ENCODE peak calls at places on chromosome 20, in five cellular contexts. I is psoas muscle, H is thoracic aorta, Q is BE2C, G is AG10803. Y is an unnamed sample.

GRCh38 chr20:8385247-8385646 is 253.2 kb downstream of the PLCB1 start:
- DNase-seq in I (peak; percentile 11), H (no peak), Q (peak; percentile 96), G (peak; percentile 84), Y (peak; percentile 85)

GRCh38 chr20:58078741-58079522 is 149.5 kb downstream of the ANKRD60 start:
- DNase-seq in I (no peak), H (no peak), Q (no peak), G (peak; percentile 70), Y (no peak)

GRCh38 chr20:35111141-35111888 is 18.7 kb upstream of the TRPC4AP start:
- DNase-seq in I (no peak), H (no peak), Q (no peak), G (peak; percentile 80), Y (no peak)

GRCh38 chr20:63752411-63753101 is 13.0 kb downstream of the SLC2A4RG start:
- DNase-seq in I (no peak), H (no peak), Q (no peak), G (no peak), Y (no peak)

GRCh38 chr20:60254901-60255411 is 296.7 kb downstream of the CDH26 start:
- DNase-seq in I (no peak), H (no peak), Q (peak; percentile 26), G (peak; percentile 65), Y (no peak)

GRCh38 chr20:39253051-39253682 is 291.0 kb downstream of the DHX35 start:
- DNase-seq in I (no peak), H (no peak), Q (no peak), G (no peak), Y (no peak)

GRCh38 chr20:19688031-19688806 is 69.8 kb upstream of the RIN2 start:
- DNase-seq in I (peak; percentile 76), H (peak; percentile 48), Q (peak; percentile 30), G (peak; percentile 95), Y (no peak)

GRCh38 chr20:48405909-48406308 is 421.9 kb downstream of the PREX1 start:
- DNase-seq in I (no peak), H (no peak), Q (peak; percentile 65), G (no peak), Y (no peak)

GRCh38 chr20:60050193-60050960 is 92.2 kb downstream of the CDH26 start:
- DNase-seq in I (no peak), H (no peak), Q (no peak), G (no peak), Y (peak; percentile 27)

GRCh38 chr20:7893019-7893730 is 47.1 kb downstream of the HAO1 start:
- DNase-seq in I (no peak), H (no peak), Q (no peak), G (no peak), Y (no peak)

GRCh38 chr20:49918446-49918845 is 3.1 kb upstream of the SPATA2 start:
- DNase-seq in I (no peak), H (no peak), Q (no peak), G (no peak), Y (no peak)

GRCh38 chr20:22490287-22491187 is 93.8 kb downstream of the FOXA2 start:
- DNase-seq in I (no peak), H (no peak), Q (no peak), G (no peak), Y (no peak)

GRCh38 chr20:8291873-8292272 is 159.8 kb downstream of the PLCB1 start:
- DNase-seq in I (no peak), H (no peak), Q (no peak), G (peak; percentile 67), Y (no peak)

GRCh38 chr20:50309280-50309763 is 118.7 kb downstream of the CEBPB start:
- DNase-seq in I (no peak), H (no peak), Q (no peak), G (peak; percentile 52), Y (no peak)

GRCh38 chr20:51510169-51510568 is 32.4 kb downstream of the NFATC2 start:
- DNase-seq in I (no peak), H (no peak), Q (no peak), G (no peak), Y (no peak)

GRCh38 chr20:46237736-46238135 is 70.6 kb downstream of the CDH22 start:
- DNase-seq in I (no peak), H (no peak), Q (no peak), G (no peak), Y (no peak)

GRCh38 chr20:3563113-3563512 is 92.3 kb downstream of the ATRN start:
- DNase-seq in I (no peak), H (no peak), Q (no peak), G (peak; percentile 23), Y (no peak)

GRCh38 chr20:15613530-15613929 is 959.7 kb downstream of the KIF16B start:
- DNase-seq in I (no peak), H (no peak), Q (no peak), G (no peak), Y (no peak)
- H3K4me3 ChIP-seq in I (no peak overlapping the region), H (no peak overlapping the region), Q (no peak overlapping the region), G (no peak overlapping the region), Y (no peak overlapping the region)

GRCh38 chr20:47352332-47353223 is 3.9 kb downstream of the ZMYND8 start:
- DNase-seq in I (no peak), H (no peak), Q (no peak), G (no peak), Y (no peak)

GRCh38 chr20:47354388-47354709 is 2.1 kb downstream of the ZMYND8 start:
- DNase-seq in I (no peak), H (no peak), Q (no peak), G (no peak), Y (no peak)

GRCh38 chr20:47354710-47355488 is 1.6 kb downstream of the ZMYND8 start:
- DNase-seq in I (no peak), H (no peak), Q (no peak), G (no peak), Y (no peak)

GRCh38 chr20:47353224-47353696 is 3.2 kb downstream of the ZMYND8 start:
- DNase-seq in I (no peak), H (no peak), Q (no peak), G (no peak), Y (no peak)

DNA sequence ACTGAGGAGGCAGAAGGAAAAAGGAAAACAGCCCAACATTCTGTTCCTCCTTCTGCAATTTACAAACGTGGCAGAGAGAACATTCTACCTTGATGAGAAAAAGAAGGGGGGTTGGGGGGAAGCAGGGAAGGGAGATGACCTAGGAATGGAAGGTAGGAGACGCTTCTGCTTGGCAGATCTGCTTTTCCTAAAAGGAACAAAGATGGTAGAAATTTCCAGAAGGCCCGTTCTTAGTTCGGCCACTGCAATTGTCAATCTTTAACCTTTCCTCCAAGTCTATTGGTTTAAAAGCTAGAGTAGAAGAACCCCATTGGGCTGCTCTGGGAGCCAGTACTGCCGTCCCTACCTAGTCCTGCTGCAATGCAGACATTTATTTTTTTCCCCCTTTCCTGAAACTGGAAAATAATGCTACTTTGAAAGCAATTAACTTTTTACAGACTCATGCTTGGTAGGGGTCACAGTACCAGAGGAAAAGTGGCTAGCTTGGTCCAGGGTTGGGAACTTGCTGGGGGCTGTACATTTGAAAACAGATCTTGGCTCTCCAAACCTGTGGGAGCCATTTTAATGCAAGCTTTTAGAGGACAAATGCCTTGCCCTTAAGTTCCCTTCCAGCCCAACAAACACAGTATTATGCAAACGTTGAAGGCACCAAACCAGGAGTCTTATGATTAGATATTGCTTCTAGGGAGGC is 2.7 kb downstream of the ZMYND8 start:
- DNase-seq in I (no peak), H (no peak), Q (no peak), G (no peak), Y (no peak)
- H3K4me3 ChIP-seq in I (peak overlapping the region; percentile 61), H (no peak overlapping the region), Q (peak overlapping the region; percentile 68), G (peak overlapping the region; percentile 17), Y (no peak overlapping the region)

GRCh38 chr20:36835453-36836198 is 40.3 kb upstream of the TLDC2 start:
- DNase-seq in I (peak; percentile 91), H (peak; percentile 89), Q (peak; percentile 97), G (peak; percentile 93), Y (peak; percentile 86)
- H3K4me3 ChIP-seq in I (peak overlapping the region; percentile 35), H (peak overlapping the region; percentile 50), Q (peak overlapping the region; percentile 26), G (peak overlapping the region; percentile 36), Y (peak overlapping the region; percentile 45)

DNA sequence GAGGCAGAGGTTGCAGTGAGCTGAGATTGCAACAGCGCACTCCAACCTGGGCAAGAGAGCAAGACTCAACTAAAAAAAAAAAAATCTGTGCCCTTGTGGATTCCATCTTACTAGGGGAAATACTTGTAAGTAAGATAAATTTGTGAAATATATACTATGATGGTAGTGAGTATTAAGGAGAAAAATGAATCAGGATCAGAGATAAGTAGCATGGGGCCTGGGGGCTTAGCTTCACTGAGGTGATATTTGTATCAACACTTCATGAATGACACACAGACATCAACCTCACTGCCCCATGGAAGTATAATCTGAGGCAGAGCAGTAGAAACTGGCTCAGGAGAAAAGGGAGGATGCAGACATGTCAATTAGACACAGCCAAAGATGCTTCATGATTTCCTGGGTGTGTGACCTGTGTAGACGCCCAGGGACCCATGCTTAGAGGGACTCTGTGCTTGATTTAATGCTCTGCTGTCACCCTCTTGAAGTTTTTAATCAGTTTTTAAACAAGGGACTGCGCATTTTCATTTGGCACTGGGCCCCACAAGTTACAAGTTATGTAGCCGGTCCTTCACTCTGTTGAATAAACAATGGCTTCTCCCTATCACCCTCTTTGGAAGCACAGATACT is 41.9 kb downstream of the PCNA start:
- DNase-seq in I (no peak), H (no peak), Q (no peak), G (no peak), Y (no peak)
- H3K4me3 ChIP-seq in I (peak overlapping the region; percentile 24), H (peak overlapping the region; percentile 53), Q (no peak overlapping the region), G (no peak overlapping the region), Y (no peak overlapping the region)

GRCh38 chr20:53947501-53948195 is 122.7 kb downstream of the BCAS1 start:
- DNase-seq in I (no peak), H (no peak), Q (no peak), G (no peak), Y (no peak)
- H3K4me3 ChIP-seq in I (no peak overlapping the region), H (no peak overlapping the region), Q (no peak overlapping the region), G (no peak overlapping the region), Y (no peak overlapping the region)

GRCh38 chr20:53515749-53516148 is 77.9 kb downstream of the ZNF217 start:
- DNase-seq in I (no peak), H (no peak), Q (no peak), G (no peak), Y (no peak)
- H3K4me3 ChIP-seq in I (no peak overlapping the region), H (no peak overlapping the region), Q (no peak overlapping the region), G (no peak overlapping the region), Y (no peak overlapping the region)

GRCh38 chr20:25622450-25623224 is 1.2 kb downstream of the NANP start:
- DNase-seq in I (no peak), H (no peak), Q (no peak), G (no peak), Y (no peak)

GRCh38 chr20:25624500-25624939 is 706 bp upstream of the NANP start:
- DNase-seq in I (no peak), H (peak; percentile 6), Q (no peak), G (no peak), Y (peak; percentile 28)

GRCh38 chr20:25623736-25624499 is at the start of gene NANP:
- DNase-seq in I (peak; percentile 98), H (peak; percentile 94), Q (peak; percentile 98), G (peak; percentile 98), Y (peak; percentile 95)

GRCh38 chr20:25623225-25623735 is 534 bp downstream of the NANP start:
- DNase-seq in I (peak; percentile 43), H (peak; percentile 3), Q (peak; percentile 46), G (peak; percentile 40), Y (no peak)

GRCh38 chr20:25622049-25622448 is 1.8 kb downstream of the NANP start:
- DNase-seq in I (no peak), H (no peak), Q (no peak), G (no peak), Y (no peak)
- H3K4me3 ChIP-seq in I (no peak overlapping the region), H (no peak overlapping the region), Q (peak overlapping the region; percentile 87), G (no peak overlapping the region), Y (no peak overlapping the region)